ENCODE peak calls at places on chromosomes 7 and 10, in five cellular contexts. A, L, M, B and S are unnamed samples.

GRCh38 chr7:27846388-27846787 is 106.4 kb downstream of the TAX1BP1 start:
- DNase-seq in A (peak), L (no peak), M (no peak), B (no peak), S (no peak)

GRCh38 chr10:110818311-110819257 is 53.1 kb upstream of the PDCD4 start:
- DNase-seq in A (no peak), L (no peak), M (no peak), B (no peak), S (peak)

GRCh38 chr7:131555565-131556054 is 818 bp downstream of the PODXL start:
- DNase-seq in A (no peak), L (no peak), M (no peak), B (no peak), S (no peak)

GRCh38 chr10:111579473-111579872 is 502.6 kb downstream of the ADRA2A start:
- DNase-seq in A (no peak), L (no peak), M (no peak), B (no peak), S (no peak)

GRCh38 chr7:141071855-141072547 is 1.9 kb upstream of the TMEM178B start:
- DNase-seq in A (no peak), L (peak), M (no peak), B (peak), S (no peak)

GRCh38 chr10:36802523-36803153 is 322.8 kb upstream of the ANKRD30A start:
- DNase-seq in A (peak), L (no peak), M (no peak), B (no peak), S (peak)

GRCh38 chr10:110006358-110007170 is 1.2 kb upstream of the ADD3 start:
- DNase-seq in A (peak), L (peak), M (no peak), B (peak), S (no peak)

GRCh38 chr7:117872565-117873055 is 631 bp downstream of the CTTNBP2 start:
- DNase-seq in A (no peak), L (peak), M (no peak), B (peak), S (no peak)

GRCh38 chr7:88331322-88331721 is 24.6 kb upstream of the STEAP4 start:
- DNase-seq in A (no peak), L (no peak), M (no peak), B (no peak), S (no peak)

GRCh38 chr10:89091501-89091900 is 100.9 kb downstream of the FAS start:
- DNase-seq in A (peak), L (no peak), M (no peak), B (no peak), S (no peak)

GRCh38 chr7:116910367-116910766 is 42.9 kb upstream of the ST7 start:
- DNase-seq in A (no peak), L (no peak), M (no peak), B (no peak), S (no peak)

GRCh38 chr10:102791754-102792153 is 45.5 kb downstream of the CYP17A1 start:
- DNase-seq in A (no peak), L (no peak), M (no peak), B (no peak), S (no peak)

GRCh38 chr10:63281967-63282366 is 148.8 kb downstream of the NRBF2 start:
- DNase-seq in A (peak), L (no peak), M (no peak), B (no peak), S (no peak)

GRCh38 chr7:127824682-127825081 is 172.7 kb downstream of the SND1 start:
- DNase-seq in A (no peak), L (no peak), M (no peak), B (no peak), S (no peak)

GRCh38 chr10:60573342-60573741 is 183.7 kb upstream of the ANK3 start:
- DNase-seq in A (no peak), L (peak), M (no peak), B (peak), S (no peak)

GRCh38 chr7:3579638-3580219 is 278.7 kb downstream of the SDK1 start:
- DNase-seq in A (no peak), L (no peak), M (no peak), B (no peak), S (no peak)

GRCh38 chr7:21469894-21470293 is 42.0 kb downstream of the SP4 start:
- DNase-seq in A (peak), L (no peak), M (no peak), B (no peak), S (no peak)

GRCh38 chr10:43410345-43410744 is 1.4 kb upstream of the HNRNPF start:
- DNase-seq in A (no peak), L (no peak), M (no peak), B (no peak), S (no peak)

GRCh38 chr10:93266858-93267257 is 193.2 kb downstream of the CYP26A1 start:
- DNase-seq in A (no peak), L (no peak), M (no peak), B (no peak), S (no peak)

GRCh38 chr10:103493911-103494877 is 689 bp downstream of the NEURL1 start:
- DNase-seq in A (no peak), L (no peak), M (no peak), B (no peak), S (peak)

GRCh38 chr10:109831846-109832245 is 91.5 kb downstream of the XPNPEP1 start:
- DNase-seq in A (no peak), L (no peak), M (no peak), B (no peak), S (no peak)

GRCh38 chr7:29106128-29106988 is 40.0 kb downstream of the CPVL start:
- DNase-seq in A (peak), L (peak), M (peak), B (peak), S (peak)

GRCh38 chr7:137930616-137931015 is 71.3 kb downstream of the CREB3L2 start:
- DNase-seq in A (peak), L (no peak), M (no peak), B (no peak), S (peak)

GRCh38 chr7:50681451-50682045 is 101.1 kb downstream of the GRB10 start:
- DNase-seq in A (no peak), L (no peak), M (no peak), B (no peak), S (no peak)

GRCh38 chr10:46006219-46006618 is 24.2 kb downstream of the NCOA4 start:
- DNase-seq in A (peak), L (no peak), M (no peak), B (no peak), S (no peak)

GRCh38 chr7:137343483-137343841 is at the start of gene PTN:
- DNase-seq in A (peak), L (peak), M (peak), B (peak), S (peak)

GRCh38 chr7:12570148-12570528 is 382 bp upstream of the SCIN start:
- DNase-seq in A (no peak), L (no peak), M (no peak), B (no peak), S (no peak)

GRCh38 chr7:38858281-38858884 is 50.6 kb downstream of the VPS41 start:
- DNase-seq in A (peak), L (no peak), M (no peak), B (peak), S (peak)

GRCh38 chr7:97845622-97846203 is 26.5 kb downstream of the ASNS start:
- DNase-seq in A (peak), L (peak), M (no peak), B (peak), S (no peak)

GRCh38 chr10:73910764-73911552 is at the start of gene PLAU:
- DNase-seq in A (peak), L (peak), M (no peak), B (peak), S (no peak)

GRCh38 chr7:35983585-35983984 is 169.5 kb upstream of the EEPD1 start:
- DNase-seq in A (no peak), L (no peak), M (no peak), B (no peak), S (no peak)

GRCh38 chr7:34087892-34088891 is 182.9 kb downstream of the BMPER start:
- DNase-seq in A (peak), L (peak), M (peak), B (peak), S (peak)

GRCh38 chr7:42753322-42753721 is 158.5 kb downstream of the C7orf25 start:
- DNase-seq in A (no peak), L (no peak), M (no peak), B (no peak), S (no peak)

DNA sequence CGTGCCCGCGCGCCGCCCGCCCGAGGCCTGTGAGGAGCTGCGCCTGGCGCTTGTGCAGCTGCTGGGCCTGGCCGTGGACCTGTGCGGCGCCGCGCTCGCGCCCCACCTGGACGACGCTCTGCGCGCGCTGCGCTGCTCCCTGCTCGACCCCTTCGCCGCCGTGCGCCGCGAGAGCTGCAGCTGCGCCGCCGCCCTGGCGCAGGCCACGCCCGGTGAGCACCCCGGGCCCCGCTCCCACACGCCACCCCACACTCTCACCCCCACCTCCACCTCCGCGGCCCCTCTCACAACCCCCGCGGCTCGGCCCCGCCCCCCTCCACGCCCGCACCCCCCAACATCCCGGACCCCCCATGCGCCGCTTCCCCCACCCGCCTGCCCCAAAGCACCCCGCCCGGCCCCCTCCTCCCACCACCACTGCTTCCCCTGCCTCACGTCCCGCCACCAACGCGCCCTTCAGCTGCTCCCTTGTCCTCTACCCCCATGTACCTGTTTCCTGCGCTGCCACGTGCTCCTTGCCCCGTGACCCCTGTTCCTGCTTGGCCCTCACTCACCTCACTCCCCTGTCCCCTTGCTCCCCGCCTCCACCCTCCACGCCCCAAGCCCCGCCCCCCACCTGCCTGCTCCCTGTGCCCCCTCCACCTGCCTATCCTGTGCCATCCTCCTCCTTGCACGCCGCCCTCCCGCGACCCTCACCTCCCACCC is at the start of gene PRKAR1B:
- DNase-seq in A (no peak), L (no peak), M (no peak), B (no peak), S (no peak)
- H2BK5ac ChIP-seq in A (peak), L (peak), M (peak), B (no peak), S (no peak)

GRCh38 chr7:23474098-23474828 is 4.0 kb upstream of the IGF2BP3 start:
- DNase-seq in A (peak), L (peak), M (peak), B (peak), S (peak)
- H3K4me3 ChIP-seq in A (peak), L (peak), M (peak), B (peak), S (peak)

DNA sequence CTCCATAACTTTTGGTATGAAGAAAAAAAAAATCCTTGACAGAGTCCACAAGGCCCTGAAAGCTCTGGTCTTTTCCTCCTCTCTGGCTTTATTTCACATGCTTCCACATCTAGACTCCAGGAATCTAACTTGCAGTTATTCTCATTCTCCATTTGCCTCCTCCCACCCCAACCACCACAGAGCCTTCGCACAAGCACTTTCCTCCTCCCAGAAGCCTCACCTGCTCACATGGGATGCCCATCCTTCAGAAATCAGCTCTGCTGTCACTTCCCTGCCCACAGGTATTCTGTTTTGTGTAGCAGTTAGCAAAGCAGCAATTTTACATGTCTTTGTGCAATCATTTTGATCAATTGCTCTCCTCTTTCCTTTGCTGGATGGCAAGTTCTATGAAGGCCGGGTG is 378.1 kb downstream of the KCNMA1 start:
- DNase-seq in A (no peak), L (no peak), M (no peak), B (no peak), S (no peak)
- H4K8ac ChIP-seq in A (no peak), L (no peak), M (no peak), B (no peak), S (no peak)

GRCh38 chr7:55533729-55534080 is 38.6 kb downstream of the VOPP1 start:
- DNase-seq in A (no peak), L (no peak), M (no peak), B (no peak), S (no peak)
- H2BK5ac ChIP-seq in A (peak), L (no peak), M (no peak), B (no peak), S (no peak)

GRCh38 chr10:8063128-8063908 is 8.8 kb downstream of the GATA3 start:
- DNase-seq in A (no peak), L (no peak), M (no peak), B (peak), S (peak)
- H3K4me3 ChIP-seq in A (no peak), L (no peak), M (peak), B (no peak), S (no peak)

DNA sequence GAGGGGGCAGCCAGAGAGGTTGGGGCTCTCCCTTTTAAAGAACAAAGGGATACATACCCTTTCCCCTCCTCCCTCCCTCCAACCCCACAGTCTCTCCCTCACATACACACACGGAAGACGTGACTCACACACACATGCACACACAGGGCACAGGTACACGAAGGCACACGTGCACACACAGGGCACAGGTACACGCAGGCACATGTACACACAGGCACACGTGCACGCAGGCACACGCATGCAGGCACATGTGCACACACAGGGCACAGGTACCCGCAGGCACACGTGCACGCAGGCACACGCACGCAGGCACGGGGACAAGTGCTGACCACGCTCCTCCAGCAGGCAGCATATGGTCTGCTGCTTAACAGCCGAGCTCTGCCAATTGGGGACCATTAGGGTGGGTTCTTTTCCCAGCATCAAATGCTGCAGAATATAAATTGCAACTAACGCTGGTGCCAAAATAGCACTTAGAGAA is 55.0 kb upstream of the TNRC18 start:
- DNase-seq in A (no peak), L (no peak), M (no peak), B (no peak), S (no peak)
- H4K8ac ChIP-seq in A (no peak), L (peak), M (no peak), B (no peak), S (no peak)

GRCh38 chr10:132600416-132600815 is 62.8 kb downstream of the INPP5A start:
- DNase-seq in A (no peak), L (no peak), M (no peak), B (no peak), S (no peak)
- H2BK5ac ChIP-seq in A (no peak), L (no peak), M (no peak), B (no peak), S (no peak)

GRCh38 chr10:14732146-14732545 is 42.6 kb downstream of the FAM107B start:
- DNase-seq in A (no peak), L (no peak), M (no peak), B (no peak), S (no peak)

GRCh38 chr10:14740684-14741247 is 33.9 kb downstream of the FAM107B start:
- DNase-seq in A (peak), L (no peak), M (no peak), B (no peak), S (no peak)

GRCh38 chr10:14736043-14736442 is 38.7 kb downstream of the FAM107B start:
- DNase-seq in A (no peak), L (no peak), M (no peak), B (no peak), S (no peak)

GRCh38 chr10:14738011-14738510 is 36.6 kb downstream of the FAM107B start:
- DNase-seq in A (no peak), L (no peak), M (no peak), B (peak), S (peak)

GRCh38 chr10:14736600-14737081 is 38.1 kb downstream of the FAM107B start:
- DNase-seq in A (peak), L (no peak), M (no peak), B (peak), S (no peak)
- H3K4me3 ChIP-seq in A (no peak), L (no peak), M (no peak), B (no peak), S (no peak)